ENCODE peak calls at places on chromosome 3, in four cellular contexts. I is right lobe of liver, M is HEK293T, Q is nephron progenitor cell. W is an unnamed sample.
A peak's percentile ranks its signal among the peaks of the same experiment; 100 is the strongest.

GRCh38 chr3:9933561-9934234 is at the start of gene CRELD1:
- DNase-seq in I (peak; percentile 98), Q (peak; percentile 95), M (peak; percentile 94), W (peak; percentile 92)

GRCh38 chr3:62686916-62687315 is 188.3 kb downstream of the CADPS start:
- DNase-seq in Q (no peak), I (no peak), M (no peak), W (no peak)

GRCh38 chr3:130991126-130991525 is 35.5 kb downstream of the ASTE1 start:
- DNase-seq in I (no peak), Q (no peak), M (no peak), W (no peak)

GRCh38 chr3:56323986-56324420 is 144.3 kb downstream of the ERC2 start:
- DNase-seq in I (no peak), Q (no peak), M (no peak), W (no peak)

GRCh38 chr3:66938338-66938963 is 59.7 kb upstream of the KBTBD8 start:
- DNase-seq in M (peak; percentile 56), I (no peak), Q (peak; percentile 39), W (peak; percentile 78)

GRCh38 chr3:49912787-49913375 is 9.2 kb upstream of the MST1R start:
- DNase-seq in I (no peak), Q (no peak), M (no peak), W (no peak)

GRCh38 chr3:50567386-50568182 is at the start of gene C3orf18:
- DNase-seq in Q (peak; percentile 91), I (peak; percentile 92), M (peak; percentile 64), W (peak; percentile 24)

GRCh38 chr3:52265387-52265786 is 13.1 kb downstream of the WDR82 start:
- DNase-seq in Q (no peak), M (no peak), I (no peak), W (no peak)

GRCh38 chr3:33749546-33750215 is 31.6 kb upstream of the CLASP2 start:
- DNase-seq in M (no peak), I (no peak), Q (no peak), W (no peak)

GRCh38 chr3:32890420-32891276 is 60.8 kb upstream of the CCR4 start:
- DNase-seq in I (no peak), M (no peak), Q (no peak), W (no peak)

GRCh38 chr3:138417559-138417982 is 16.8 kb upstream of the ESYT3 start:
- DNase-seq in Q (peak; percentile 81), M (peak; percentile 89), I (peak; percentile 78), W (peak; percentile 87)

W was measured in HAP-1.